ENCODE peak calls at places on chromosomes 16 and 17, in nine cellular contexts. P is stomach, W is psoas muscle, D is kidney epithelial cell, B is heart right ventricle, X is GM23338, R is IMR-90, U is HCT116, Q is AG04449. E is an unnamed sample.

GRCh38 chr17:79630821-79631639 is 20.2 kb upstream of the RBFOX3 start:
- DNase-seq in X (no peak), B (no peak), R (no peak), P (peak), U (no peak), Q (no peak), D (no peak), W (peak), E (no peak)

GRCh38 chr17:40453881-40454630 is 10.8 kb downstream of the IGFBP4 start:
- DNase-seq in W (no peak), Q (no peak), X (no peak), R (peak), B (no peak), P (no peak), U (no peak), D (no peak), E (peak)

GRCh38 chr17:8890671-8891070 is 23.2 kb upstream of the PIK3R6 start:
- DNase-seq in R (no peak), W (no peak), X (no peak), P (no peak), Q (no peak), D (no peak), B (no peak), U (no peak), E (no peak)

GRCh38 chr16:61909074-61909473 is 127.2 kb downstream of the CDH8 start:
- DNase-seq in W (no peak), Q (no peak), U (no peak), B (no peak), P (no peak), X (no peak), R (no peak), D (no peak), E (no peak)

GRCh38 chr17:70365098-70365583 is 195.8 kb downstream of the KCNJ2 start:
- DNase-seq in D (peak), W (no peak), P (no peak), R (peak), B (no peak), U (no peak), X (no peak), Q (peak), E (peak)

GRCh38 chr16:4850211-4850610 is 2.9 kb downstream of the UBN1 start:
- DNase-seq in D (no peak), R (peak), Q (no peak), B (no peak), X (no peak), P (no peak), W (no peak), U (no peak), E (peak)

GRCh38 chr17:7914771-7915610 is 1.1 kb downstream of the RNF227 start:
- DNase-seq in X (no peak), U (no peak), D (no peak), W (no peak), R (peak), P (no peak), B (no peak), Q (no peak), E (peak)

GRCh38 chr17:22707626-22708025 is 1015.3 kb downstream of the KCNJ18 start:
- DNase-seq in Q (no peak), W (no peak), X (no peak), B (no peak), U (no peak), P (no peak), D (no peak), R (no peak), E (no peak)

GRCh38 chr16:31920373-31920772 is 46.8 kb downstream of the ZNF267 start:
- DNase-seq in U (no peak), B (no peak), W (no peak), Q (no peak), X (no peak), R (no peak), P (no peak), D (no peak), E (no peak)

GRCh38 chr16:49442805-49443204 is 69.2 kb downstream of the C16orf78 start:
- DNase-seq in R (no peak), D (no peak), B (no peak), P (no peak), U (no peak), Q (no peak), W (no peak), X (no peak), E (no peak)

GRCh38 chr17:37761065-37761464 is 16.2 kb upstream of the HNF1B start:
- DNase-seq in Q (no peak), P (no peak), X (no peak), R (no peak), D (no peak), W (no peak), U (no peak), B (no peak), E (no peak)

GRCh38 chr16:23595951-23596720 is at the start of gene NDUFAB1:
- DNase-seq in P (peak), Q (no peak), X (peak), U (peak), W (peak), R (peak), B (peak), D (no peak), E (peak)

GRCh38 chr17:81192386-81193050 is 26.5 kb upstream of the AATK start:
- DNase-seq in Q (no peak), U (no peak), P (no peak), X (no peak), W (no peak), R (no peak), B (no peak), D (no peak), E (no peak)

GRCh38 chr16:69711115-69711740 is 15.1 kb downstream of the NQO1 start:
- DNase-seq in P (peak), D (peak), U (peak), X (no peak), Q (no peak), B (no peak), W (no peak), R (peak), E (peak)

GRCh38 chr17:39547713-39548478 is 59.8 kb downstream of the NEUROD2 start:
- DNase-seq in W (peak), Q (no peak), R (no peak), P (peak), X (peak), U (peak), B (peak), D (no peak), E (peak)

GRCh38 chr17:8753976-8754440 is 4.3 kb downstream of the SPDYE4 start:
- DNase-seq in P (no peak), Q (no peak), B (no peak), X (peak), R (peak), U (peak), W (no peak), D (no peak), E (peak)

GRCh38 chr17:45020354-45021138 is 30.9 kb downstream of the DCAKD start:
- DNase-seq in X (peak), R (peak), B (no peak), U (no peak), D (peak), Q (no peak), P (peak), W (no peak), E (peak)

GRCh38 chr17:78939615-78940014 is 14.4 kb upstream of the TIMP2 start:
- DNase-seq in W (no peak), X (no peak), P (no peak), U (no peak), R (peak), B (no peak), D (no peak), Q (no peak), E (peak)

GRCh38 chr16:72425571-72426341 is 253.8 kb upstream of the PMFBP1 start:
- DNase-seq in D (no peak), R (no peak), Q (no peak), B (no peak), U (no peak), W (no peak), P (no peak), X (no peak), E (no peak)

GRCh38 chr17:1035546-1036170 is 38.7 kb downstream of the TIMM22 start:
- DNase-seq in X (no peak), D (no peak), B (no peak), Q (no peak), P (no peak), U (no peak), R (no peak), W (no peak), E (no peak)

GRCh38 chr16:66346221-66346620 is 20.3 kb upstream of the CDH5 start:
- DNase-seq in B (no peak), P (no peak), X (no peak), Q (no peak), R (no peak), U (no peak), W (no peak), D (no peak), E (no peak)

GRCh38 chr16:66342294-66342900 is 24.1 kb upstream of the CDH5 start:
- DNase-seq in R (no peak), U (no peak), P (no peak), B (no peak), W (no peak), D (no peak), Q (no peak), X (peak), E (no peak)

DNA sequence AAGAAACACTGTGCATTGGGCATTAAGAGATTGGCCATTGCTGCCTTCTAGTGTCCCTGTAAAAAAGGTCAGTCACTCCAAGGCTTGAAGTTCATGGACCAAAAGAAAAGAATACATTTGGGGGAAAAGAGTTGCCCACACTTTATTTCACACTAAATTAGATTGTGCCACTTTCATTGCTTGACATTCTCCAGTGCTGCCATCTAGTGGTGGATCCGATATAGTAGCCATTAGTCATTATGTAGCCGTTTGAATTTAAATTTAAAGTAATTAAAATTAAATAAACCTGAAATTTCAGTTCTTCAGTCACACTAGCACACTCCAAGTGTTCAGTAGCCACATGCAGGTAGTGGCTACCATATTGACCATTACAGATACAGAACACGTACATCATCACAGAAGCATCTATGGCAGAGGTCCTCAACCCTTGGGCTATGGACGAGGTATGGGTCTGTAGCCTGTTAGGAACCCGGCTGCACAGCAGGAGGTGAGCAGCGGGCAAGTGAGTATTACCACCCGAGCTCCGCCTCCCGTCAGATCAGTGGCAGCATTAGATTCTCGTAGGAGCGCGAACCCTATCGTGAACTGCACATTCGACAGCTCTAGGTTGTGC is 21.9 kb upstream of the CDH5 start:
- DNase-seq in R (peak), B (no peak), P (no peak), W (no peak), U (no peak), Q (no peak), X (peak), D (no peak), E (peak)
- TF ChIP-seq CTCF in R (peak), B (peak), P (no peak), W (peak), U (peak), Q (peak), X (peak), D (peak), E (peak)

GRCh38 chr16:574021-574760 is 4.4 kb downstream of the PIGQ start:
- DNase-seq in D (no peak), U (no peak), Q (no peak), B (no peak), X (no peak), P (peak), W (no peak), R (no peak), E (no peak)

GRCh38 chr16:577796-578195 is 8.0 kb downstream of the PIGQ start:
- DNase-seq in B (no peak), Q (no peak), W (no peak), R (no peak), P (no peak), U (no peak), D (no peak), X (no peak), E (no peak)

GRCh38 chr16:576823-577201 is 7.0 kb downstream of the PIGQ start:
- DNase-seq in U (no peak), P (no peak), B (no peak), X (peak), R (no peak), W (no peak), D (no peak), Q (no peak), E (no peak)

GRCh38 chr16:576197-576822 is 6.5 kb downstream of the PIGQ start:
- DNase-seq in D (no peak), W (no peak), P (no peak), U (no peak), Q (no peak), X (no peak), B (no peak), R (no peak), E (no peak)

GRCh38 chr16:575354-576196 is 5.8 kb downstream of the PIGQ start:
- DNase-seq in X (no peak), P (no peak), W (no peak), R (no peak), U (no peak), D (no peak), B (no peak), Q (no peak), E (no peak)
- H3K4me3 ChIP-seq in X (no peak), P (no peak), W (no peak), R (no peak), U (no peak), D (no peak), B (no peak), Q (no peak), E (no peak)

GRCh38 chr16:16048904-16049582 is 99.6 kb downstream of the ABCC1 start:
- DNase-seq in U (no peak), W (no peak), P (no peak), X (no peak), Q (no peak), D (no peak), B (peak), R (no peak), E (no peak)

GRCh38 chr16:16050106-16050505 is 100.7 kb downstream of the ABCC1 start:
- DNase-seq in X (no peak), B (no peak), U (no peak), Q (no peak), D (no peak), P (no peak), R (no peak), W (no peak), E (no peak)

GRCh38 chr16:16045879-16046278 is 96.5 kb downstream of the ABCC1 start:
- DNase-seq in R (no peak), B (no peak), Q (no peak), U (no peak), W (no peak), X (peak), P (no peak), D (no peak), E (no peak)

GRCh38 chr16:16045311-16045710 is 95.9 kb downstream of the ABCC1 start:
- DNase-seq in U (no peak), W (no peak), X (no peak), P (no peak), Q (no peak), B (no peak), D (no peak), R (no peak), E (no peak)

DNA sequence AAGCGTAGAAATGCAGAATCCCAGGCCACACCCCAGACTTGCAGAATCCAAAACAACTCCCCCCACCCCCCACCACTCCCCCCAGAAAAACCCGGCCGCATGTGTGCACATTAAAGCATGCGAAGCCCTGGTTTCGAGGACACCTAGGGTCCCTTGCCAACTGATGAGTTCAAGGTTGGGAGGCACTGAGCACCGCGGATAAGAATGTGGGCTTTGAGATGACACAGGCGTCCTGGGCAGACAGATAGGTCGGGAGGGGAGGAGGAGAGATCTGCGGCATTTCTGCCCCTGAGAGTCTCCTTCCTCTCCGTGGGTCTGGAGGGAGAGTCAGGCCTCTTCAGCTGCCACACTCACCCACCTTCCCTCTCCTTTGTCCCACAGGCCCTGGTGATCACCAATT is 98.3 kb downstream of the ABCC1 start:
- DNase-seq in D (no peak), X (no peak), B (no peak), R (no peak), Q (no peak), U (no peak), P (no peak), W (no peak), E (no peak)
- TF ChIP-seq CTCF in D (no peak), X (no peak), B (no peak), R (no peak), Q (no peak), U (no peak), P (no peak), W (no peak), E (no peak)

DNA sequence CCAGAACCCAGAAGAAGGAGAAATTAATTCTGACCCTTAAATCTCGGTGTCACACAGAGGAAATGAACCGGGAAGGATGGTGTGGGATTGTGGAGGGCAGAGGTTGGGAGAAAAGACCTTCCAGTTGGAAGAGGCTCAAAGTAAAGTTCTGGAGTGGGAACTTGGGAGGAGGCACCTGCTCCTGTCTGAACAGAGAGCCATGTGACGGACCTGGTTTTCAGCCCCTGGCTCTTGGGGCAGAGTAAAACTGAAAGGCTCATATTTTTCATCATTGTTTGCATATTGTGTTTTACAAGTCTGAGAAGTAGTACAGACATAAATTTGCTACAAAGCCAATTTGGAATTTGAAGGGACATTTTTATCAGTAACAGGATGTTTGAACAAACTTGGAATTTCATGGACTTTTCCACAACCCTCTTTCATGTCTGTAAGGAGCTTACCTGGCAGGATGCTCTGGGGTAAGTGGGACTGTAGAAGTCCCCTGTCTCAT is 24.4 kb upstream of the SEC14L1 start:
- DNase-seq in P (peak), X (no peak), Q (no peak), R (no peak), D (no peak), B (no peak), W (no peak), U (no peak), E (no peak)
- H3K4me3 ChIP-seq in P (no peak), X (no peak), Q (no peak), R (no peak), D (no peak), B (no peak), W (no peak), U (no peak), E (no peak)